ENCODE peak calls at places on chromosomes 13 and 19, in seven cellular contexts. Y, R, M, J, H, L and I are unnamed samples.

GRCh38 chr19:46907880-46908279 is 47.1 kb downstream of the ARHGAP35 start:
- DNase-seq in M (peak; percentile 6), J (no peak), L (no peak), R (no peak), H (no peak), Y (no peak), I (no peak)

GRCh38 chr19:49010453-49010852 is 6.4 kb downstream of the LHB start:
- DNase-seq in M (no peak), H (no peak), Y (no peak), L (no peak), R (no peak), J (no peak), I (no peak)

GRCh38 chr19:33445752-33446070 is 72.2 kb downstream of the CEBPG start:
- DNase-seq in L (no peak), M (no peak), J (no peak), Y (no peak), H (no peak), R (no peak), I (peak; percentile 10)

GRCh38 chr13:32737111-32737571 is 150.9 kb downstream of the PDS5B start:
- DNase-seq in R (no peak), M (no peak), L (no peak), J (no peak), Y (no peak), H (no peak), I (no peak)

GRCh38 chr13:110302986-110303385 is 4.0 kb downstream of the COL4A1 start:
- DNase-seq in J (no peak), L (no peak), Y (no peak), M (no peak), R (no peak), H (no peak), I (no peak)

GRCh38 chr19:20154636-20155035 is 12.4 kb upstream of the ZNF486 start:
- DNase-seq in R (no peak), J (no peak), M (no peak), H (no peak), L (no peak), Y (no peak), I (no peak)

GRCh38 chr13:98921015-98921414 is 56.8 kb downstream of the DOCK9 start:
- DNase-seq in H (no peak), M (no peak), Y (no peak), J (no peak), L (no peak), R (no peak), I (no peak)

GRCh38 chr13:65943711-65944110 is 1286.4 kb downstream of the PCDH9 start:
- DNase-seq in H (no peak), J (no peak), R (no peak), M (no peak), Y (no peak), L (no peak), I (no peak)

GRCh38 chr13:65940720-65941119 is 1289.4 kb downstream of the PCDH9 start:
- DNase-seq in J (no peak), L (no peak), Y (no peak), R (no peak), M (no peak), H (no peak), I (no peak)

GRCh38 chr13:98835156-98835555 is 82.7 kb upstream of the SLC15A1 start:
- DNase-seq in H (no peak), R (no peak), L (no peak), M (no peak), J (no peak), Y (no peak), I (no peak)

GRCh38 chr13:56888455-56888854 is 252.3 kb upstream of the PRR20A start:
- DNase-seq in Y (no peak), L (no peak), J (no peak), R (no peak), H (no peak), M (no peak), I (no peak)

GRCh38 chr13:65594255-65594654 is 1635.9 kb downstream of the PCDH9 start:
- DNase-seq in R (no peak), L (no peak), H (no peak), Y (no peak), M (no peak), J (no peak), I (no peak)

GRCh38 chr19:39093761-39094160 is 9.6 kb downstream of the ACP7 start:
- DNase-seq in J (no peak), L (no peak), Y (no peak), R (no peak), H (no peak), M (no peak), I (no peak)

GRCh38 chr19:13984875-13985741 is 21.0 kb downstream of the RFX1 start:
- DNase-seq in M (no peak), L (no peak), R (no peak), H (no peak), J (no peak), Y (no peak), I (no peak)

GRCh38 chr13:92390217-92390616 is 836.4 kb upstream of the GPC6 start:
- DNase-seq in L (no peak), M (no peak), H (no peak), J (no peak), R (no peak), Y (no peak), I (no peak)

GRCh38 chr13:108974686-108975085 is 345.3 kb downstream of the MYO16 start:
- DNase-seq in H (no peak), R (no peak), Y (no peak), M (no peak), L (no peak), J (no peak), I (no peak)

GRCh38 chr19:39032164-39032918 is at the start of gene FBXO27:
- DNase-seq in R (peak; percentile 67), Y (peak; percentile 19), H (no peak), M (peak; percentile 91), L (no peak), J (peak; percentile 6), I (no peak)

GRCh38 chr13:101868585-101869469 is 416.4 kb downstream of the ITGBL1 start:
- DNase-seq in L (no peak), J (peak; percentile 47), Y (no peak), H (no peak), M (no peak), R (no peak), I (no peak)

GRCh38 chr19:32890326-32890725 is 20.8 kb upstream of the SLC7A9 start:
- DNase-seq in J (no peak), H (no peak), M (no peak), L (no peak), Y (no peak), R (no peak), I (no peak)

GRCh38 chr13:24688901-24689300 is 8.7 kb downstream of the ATP12A start:
- DNase-seq in J (no peak), H (no peak), M (no peak), Y (no peak), L (no peak), R (no peak), I (no peak)

DNA sequence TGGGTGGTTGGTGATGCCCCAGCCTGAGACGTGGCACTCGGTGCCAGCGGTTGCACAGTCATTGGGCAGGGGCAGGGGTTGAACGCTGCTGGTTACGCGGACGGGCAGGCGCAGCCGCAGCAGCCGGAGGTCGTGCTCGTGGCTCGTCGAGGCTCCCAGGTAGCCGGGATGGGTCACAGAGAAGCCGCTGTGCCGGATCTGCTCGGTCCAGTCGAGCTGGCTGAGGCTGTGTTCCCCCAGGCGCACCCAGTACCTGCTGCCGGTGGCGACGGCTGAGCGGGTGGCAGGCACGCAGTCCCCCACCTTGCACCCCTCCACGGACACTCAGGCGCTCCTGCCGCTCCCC is 2.9 kb downstream of the KLK12 start:
- DNase-seq in L (no peak), M (no peak), R (peak; percentile 3), H (no peak), J (no peak), Y (no peak), I (no peak)
- H3K36me3 ChIP-seq in L (no peaks in the 10 kb centered on the region), M (no peaks in the 10 kb centered on the region), R (no peaks in the 10 kb centered on the region), H (no peaks in the 10 kb centered on the region), J (no peaks in the 10 kb centered on the region), Y (no peaks in the 10 kb centered on the region), I (no peaks in the 10 kb centered on the region)

GRCh38 chr19:17165715-17166114 is 49.4 kb upstream of the USE1 start:
- DNase-seq in M (no peak), J (no peak), L (no peak), H (no peak), Y (no peak), R (no peak), I (no peak)
- H3K36me3 ChIP-seq in M (peaks cover 72% of the 10 kb centered on the region), J (peaks cover 28% of the 10 kb centered on the region), L (peaks cover 23% of the 10 kb centered on the region), H (no peaks in the 10 kb centered on the region), Y (peaks cover 6% of the 10 kb centered on the region), R (peaks cover 15% of the 10 kb centered on the region), I (peaks cover 11% of the 10 kb centered on the region)

DNA sequence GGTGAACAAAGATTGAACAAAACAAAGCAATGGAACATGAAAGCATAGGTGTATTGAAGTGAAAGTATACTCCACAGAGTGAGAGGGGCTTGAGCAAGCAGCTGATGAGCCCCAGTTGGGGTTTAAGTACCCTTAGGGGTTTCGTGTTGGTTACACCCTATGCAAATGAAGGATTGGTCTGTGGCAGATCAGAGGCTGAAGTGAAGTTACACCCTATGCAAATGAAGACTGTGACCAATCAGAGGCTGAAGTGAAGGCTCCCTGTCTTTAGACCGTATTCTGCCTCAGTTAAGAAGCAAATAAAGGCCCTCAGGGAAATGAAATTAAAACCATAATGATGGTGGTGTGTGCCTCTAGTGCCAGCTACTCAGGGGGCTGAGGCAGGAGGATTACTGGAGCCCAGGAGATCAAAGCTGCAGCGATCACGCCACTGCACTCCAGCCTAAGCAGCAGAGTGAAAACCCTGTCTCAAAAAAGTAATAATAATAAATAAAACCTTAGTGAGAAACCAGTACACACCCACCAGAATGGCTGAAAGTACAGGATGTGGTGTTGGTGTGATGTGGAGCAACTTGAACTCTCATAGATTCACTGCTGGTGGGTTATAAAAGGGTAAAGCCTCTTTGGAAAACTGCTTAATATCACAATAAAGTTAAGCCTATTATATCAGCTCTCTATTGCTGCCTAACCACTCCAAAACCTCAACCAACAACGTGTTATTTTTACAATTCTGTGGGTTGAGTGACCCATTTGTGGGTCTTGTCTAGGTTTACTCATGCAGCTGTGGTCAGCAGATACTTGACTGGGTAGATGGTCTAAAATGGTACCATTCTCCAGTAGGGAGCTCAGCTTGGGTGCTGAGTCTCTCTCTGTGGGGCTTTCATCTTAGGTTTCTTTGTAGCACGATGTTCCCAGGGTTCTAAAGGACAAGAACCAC is 12.8 kb upstream of the UPF3A start:
- DNase-seq in J (no peak), Y (no peak), R (no peak), L (no peak), H (no peak), M (no peak), I (no peak)
- H3K36me3 ChIP-seq in J (peaks cover 59% of the 10 kb centered on the region), Y (peaks cover 5% of the 10 kb centered on the region), R (peaks cover 57% of the 10 kb centered on the region), L (peaks cover 16% of the 10 kb centered on the region), H (no peaks in the 10 kb centered on the region), M (peaks cover 91% of the 10 kb centered on the region), I (peaks cover 9% of the 10 kb centered on the region)

DNA sequence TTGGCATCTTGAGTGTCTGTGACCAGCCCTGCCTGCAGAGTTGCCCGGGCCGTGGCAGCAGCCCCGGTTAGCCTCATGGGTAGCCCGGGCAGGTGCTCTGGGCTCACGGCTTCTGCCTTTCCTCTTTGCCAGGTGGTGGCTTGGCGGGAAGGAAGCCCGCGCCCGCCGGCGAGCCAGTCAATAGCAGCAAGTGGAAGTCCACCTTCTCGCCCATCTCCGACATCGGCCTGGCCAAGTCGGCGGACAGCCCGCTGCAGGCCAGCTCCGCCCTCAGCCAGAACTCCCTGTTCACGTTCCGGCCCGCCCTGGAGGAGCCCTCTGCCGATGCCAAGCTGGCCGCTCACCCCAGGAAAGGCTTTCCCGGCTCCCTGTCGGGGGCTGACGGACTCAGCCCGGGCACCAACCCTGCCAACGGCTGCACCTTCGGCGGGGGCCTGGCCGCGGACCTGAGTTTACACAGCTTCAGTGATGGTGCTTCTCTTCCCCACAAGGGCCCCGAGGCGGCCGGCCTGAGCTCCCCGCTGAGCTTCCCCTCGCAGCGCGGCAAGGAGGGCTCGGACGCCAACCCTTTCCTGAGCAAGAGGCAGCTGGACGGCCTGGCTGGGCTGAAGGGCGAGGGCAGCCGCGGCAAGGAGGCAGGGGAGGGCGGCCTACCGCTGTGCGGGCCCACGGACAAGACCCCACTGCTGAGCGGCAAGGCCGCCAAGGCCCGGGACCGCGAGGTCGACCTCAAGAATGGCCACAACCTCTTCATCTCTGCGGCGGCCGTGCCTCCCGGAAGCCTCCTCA is 9.9 kb downstream of the PLEKHJ1 start:
- DNase-seq in R (no peak), M (no peak), Y (no peak), H (no peak), L (no peak), J (no peak), I (no peak)
- H3K36me3 ChIP-seq in R (no peaks in the 10 kb centered on the region), M (peaks cover 10% of the 10 kb centered on the region), Y (peaks cover 6% of the 10 kb centered on the region), H (no peaks in the 10 kb centered on the region), L (peaks cover 46% of the 10 kb centered on the region), J (peaks cover 43% of the 10 kb centered on the region), I (peaks cover 6% of the 10 kb centered on the region)